ENCODE peak calls at places on chromosomes 4 and X, in seven cellular contexts. B is brain microvascular endothelial cell, S is substantia nigra, F is cardiac muscle cell, I is left ventricle myocardium inferior, X is stomach, W is neural progenitor cell. O is an unnamed sample.
A peak's percentile ranks its signal among the peaks of the same experiment; 100 is the strongest.

GRCh38 chr4:30962949-30963348 is 242.8 kb downstream of the PCDH7 start:
- DNase-seq in B (peak; percentile 63), S (no peak), F (no peak), I (no peak), X (no peak), W (no peak), O (peak; percentile 26)

GRCh38 chr4:185134176-185134869 is 8.7 kb upstream of the SLC25A4 start:
- DNase-seq in B (no peak), S (no peak), F (peak; percentile 71), I (no peak), X (no peak), W (peak; percentile 67), O (no peak)

GRCh38 chrX:110248582-110248981 is 69.3 kb downstream of the AMMECR1 start:
- DNase-seq in B (no peak), S (no peak), F (no peak), I (no peak), X (no peak), W (no peak), O (no peak)

GRCh38 chrX:150502979-150503897 is 65.2 kb upstream of the MTM1 start:
- DNase-seq in B (no peak), S (no peak), F (no peak), I (no peak), X (no peak), W (no peak), O (no peak)

GRCh38 chrX:75746891-75747639 is 38.0 kb downstream of the MAGEE2 start:
- DNase-seq in B (peak; percentile 1), S (no peak), F (peak; percentile 62), I (peak; percentile 42), X (peak; percentile 42), W (peak; percentile 66), O (no peak)

GRCh38 chr4:86496094-86497060 is 97.7 kb upstream of the PTPN13 start:
- DNase-seq in B (peak; percentile 25), S (no peak), F (peak; percentile 49), I (no peak), X (peak; percentile 38), W (peak; percentile 61), O (no peak)

GRCh38 chr4:112327950-112328349 is 30.8 kb downstream of the ALPK1 start:
- DNase-seq in B (peak; percentile 36), S (no peak), F (peak; percentile 43), I (no peak), X (no peak), W (peak; percentile 63), O (no peak)

GRCh38 chr4:7879127-7879526 is 60.5 kb downstream of the AFAP1 start:
- DNase-seq in B (no peak), S (no peak), F (no peak), I (no peak), X (no peak), W (no peak), O (no peak)

GRCh38 chr4:74423101-74423500 is 21.8 kb upstream of the AREG start:
- DNase-seq in B (peak; percentile 59), S (no peak), F (peak; percentile 28), I (peak; percentile 51), X (peak; percentile 57), W (no peak), O (no peak)

GRCh38 chrX:38561951-38562719 is 793 bp downstream of the TSPAN7 start:
- DNase-seq in B (no peak), S (peak; percentile 12), F (peak; percentile 18), I (peak; percentile 16), X (no peak), W (peak; percentile 50), O (no peak)

GRCh38 chr4:82744284-82744963 is 54.2 kb downstream of the SCD5 start:
- DNase-seq in B (no peak), S (no peak), F (peak; percentile 63), I (no peak), X (peak; percentile 82), W (no peak), O (peak; percentile 99)

GRCh38 chr4:15054546-15054945 is 52.3 kb downstream of the CPEB2 start:
- DNase-seq in B (no peak), S (no peak), F (no peak), I (no peak), X (no peak), W (no peak), O (no peak)

GRCh38 chr4:127261476-127261875 is 371.3 kb upstream of the INTU start:
- DNase-seq in B (no peak), S (no peak), F (no peak), I (no peak), X (no peak), W (no peak), O (peak; percentile 16)

GRCh38 chr4:4317496-4318232 is 27.6 kb downstream of the ZBTB49 start:
- DNase-seq in B (no peak), S (no peak), F (no peak), I (no peak), X (no peak), W (no peak), O (no peak)

GRCh38 chr4:182862921-182863320 is 54.3 kb downstream of the DCTD start:
- DNase-seq in B (no peak), S (no peak), F (no peak), I (no peak), X (peak; percentile 95), W (no peak), O (no peak)

GRCh38 chr4:124564121-124564520 is 148.4 kb downstream of the ANKRD50 start:
- DNase-seq in B (no peak), S (no peak), F (no peak), I (no peak), X (no peak), W (no peak), O (no peak)

GRCh38 chr4:152815078-152815477 is 35.3 kb downstream of the ARFIP1 start:
- DNase-seq in B (no peak), S (no peak), F (no peak), I (no peak), X (no peak), W (no peak), O (no peak)

GRCh38 chr4:5368426-5368825 is 317.1 kb downstream of the STK32B start:
- DNase-seq in B (no peak), S (no peak), F (no peak), I (no peak), X (no peak), W (no peak), O (no peak)

GRCh38 chr4:188435381-188435780 is 296.1 kb downstream of the TRIML1 start:
- DNase-seq in B (no peak), S (no peak), F (no peak), I (no peak), X (no peak), W (no peak), O (no peak)

GRCh38 chr4:88147799-88148217 is 10.6 kb downstream of the ABCG2 start:
- DNase-seq in B (no peak), S (no peak), F (peak; percentile 3), I (no peak), X (no peak), W (no peak), O (no peak)

GRCh38 chrX:16643160-16643559 is 6.8 kb upstream of the S100G start:
- DNase-seq in B (peak; percentile 15), S (no peak), F (no peak), I (no peak), X (no peak), W (no peak), O (peak; percentile 27)

GRCh38 chrX:29890004-29890403 is 325.4 kb upstream of the MAGEB2 start:
- DNase-seq in B (no peak), S (no peak), F (no peak), I (no peak), X (no peak), W (peak; percentile 22), O (no peak)

GRCh38 chr4:2265113-2266110 is 3.5 kb upstream of the MXD4 start:
- DNase-seq in B (no peak), S (no peak), F (no peak), I (no peak), X (no peak), W (no peak), O (no peak)

GRCh38 chr4:22129454-22130075 is 181.0 kb upstream of the KCNIP4 start:
- DNase-seq in B (peak; percentile 37), S (no peak), F (peak; percentile 63), I (no peak), X (no peak), W (peak; percentile 69), O (no peak)

GRCh38 chr4:180960758-180961401 is 1282.3 kb upstream of the TENM3 start:
- DNase-seq in B (no peak), S (no peak), F (peak; percentile 18), I (no peak), X (no peak), W (peak; percentile 70), O (no peak)

DNA sequence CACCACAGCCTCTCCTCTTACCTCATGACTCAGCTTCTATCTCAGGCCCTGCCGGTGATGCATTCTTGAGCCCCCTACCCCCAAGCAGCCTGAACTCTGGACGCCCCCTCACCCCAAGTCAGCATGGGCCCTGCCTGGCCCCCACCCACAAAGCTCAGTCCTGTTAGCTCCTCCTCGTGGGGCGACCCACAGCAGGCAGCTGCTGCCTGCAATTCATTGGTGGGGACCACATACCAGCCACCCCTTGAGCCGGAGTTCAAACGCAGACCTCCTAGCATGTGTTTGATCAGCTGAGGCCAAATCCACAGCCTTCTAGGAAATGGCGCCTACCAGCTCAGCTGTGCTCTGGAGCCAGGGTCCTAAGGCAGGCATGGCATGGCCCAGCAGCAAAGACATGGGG is 111.8 kb downstream of the EFNB1 start:
- DNase-seq in B (no peak), S (no peak), F (no peak), I (no peak), X (no peak), W (no peak), O (no peak)
- H3K27ac ChIP-seq in B (no peak overlapping the region), S (no peak overlapping the region), F (no peak overlapping the region), I (no peak overlapping the region), X (no peak overlapping the region), W (no peak overlapping the region), O (no peak overlapping the region)

DNA sequence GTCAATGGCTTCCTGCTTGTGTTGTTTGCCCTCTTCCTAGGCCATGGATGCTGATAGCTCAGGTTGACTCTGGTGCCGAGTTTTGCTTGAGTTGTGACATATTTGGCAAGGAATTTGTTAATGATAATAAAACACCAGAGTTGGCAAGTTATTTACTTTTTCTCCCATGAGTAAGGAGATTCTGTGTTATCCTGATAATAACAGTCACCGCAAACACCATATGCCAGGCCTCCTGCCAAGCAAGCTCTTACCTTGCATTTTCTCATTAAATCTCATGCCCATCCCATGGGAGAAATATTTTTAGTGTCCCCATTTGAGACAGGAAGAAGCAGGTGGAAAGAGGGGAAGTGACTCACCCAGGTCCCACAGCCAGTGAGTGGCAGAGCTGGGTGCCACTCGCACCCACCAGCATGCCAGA is 67.4 kb upstream of the CLCN4 start:
- DNase-seq in B (no peak), S (no peak), F (no peak), I (no peak), X (no peak), W (no peak), O (no peak)
- H3K27ac ChIP-seq in B (no peak overlapping the region), S (no peak overlapping the region), F (no peak overlapping the region), I (no peak overlapping the region), X (no peak overlapping the region), W (no peak overlapping the region), O (peak overlapping the region; percentile 8)

GRCh38 chr4:89306486-89307184 is 965 bp downstream of the GPRIN3 start:
- DNase-seq in B (no peak), S (no peak), F (no peak), I (no peak), X (no peak), W (no peak), O (no peak)
- H3K27ac ChIP-seq in B (no peak overlapping the region), S (peak overlapping the region; percentile 32), F (no peak overlapping the region), I (peak overlapping the region; percentile 85), X (peak overlapping the region; percentile 79), W (no peak overlapping the region), O (no peak overlapping the region)

DNA sequence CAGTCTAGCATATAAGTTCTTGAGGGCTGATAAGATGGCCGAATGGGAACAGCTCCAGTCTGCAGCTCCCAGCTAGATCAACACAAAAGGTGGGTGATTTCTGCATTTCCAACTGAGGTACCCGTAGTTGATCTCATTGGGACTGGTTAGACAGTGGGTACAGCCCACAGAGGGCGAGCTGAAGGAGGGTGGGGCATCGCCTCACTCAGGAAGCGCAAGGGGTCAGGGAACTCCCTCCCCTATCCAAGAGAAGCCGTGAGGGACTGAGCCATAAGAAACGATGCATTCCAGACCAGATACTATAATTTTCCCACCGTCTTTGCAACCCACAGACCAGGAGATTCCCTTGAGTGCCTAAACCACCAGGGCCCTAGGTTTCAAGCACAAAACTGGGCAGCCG is 109.0 kb downstream of the RPS6KA6 start:
- DNase-seq in B (no peak), S (no peak), F (no peak), I (no peak), X (no peak), W (no peak), O (no peak)
- H3K27ac ChIP-seq in B (no peak overlapping the region), S (no peak overlapping the region), F (no peak overlapping the region), I (no peak overlapping the region), X (no peak overlapping the region), W (no peak overlapping the region), O (no peak overlapping the region)